ENCODE peak calls at places on chromosomes 12 and 14, in ten cellular contexts. X is NCI-H2081; G is mesenchymal stem cell; L is Caki2; Q is stimulated activated CD8-positive, alpha-beta memory T cell treated with anti-CD3 and anti-CD28 coated beads, Interleukin-7, amount 100 ng/mL, for 48 hours; V is effector memory CD8-positive, alpha-beta T cell; C is H54; T is glutamatergic neuron; F is heart left ventricle; J is cerebellar cortex. D is an unnamed sample.

GRCh38 chr12:48021485-48022179 is 17.4 kb upstream of the COL2A1 start:
- DNase-seq in X (peak), G (no peak), L (peak), Q (no peak), V (no peak), C (no peak), T (no peak), F (no peak), J (no peak), D (no peak)

GRCh38 chr12:38384816-38385491 is 68.4 kb downstream of the ALG10B start:
- DNase-seq in X (no peak), G (no peak), L (peak), Q (no peak), V (no peak), C (no peak), T (peak), F (peak), J (no peak), D (peak)

GRCh38 chr14:106459971-106460730 is 933.8 kb downstream of the TMEM121 start:
- DNase-seq in X (no peak), G (no peak), L (no peak), Q (peak), V (no peak), C (peak), T (no peak), F (no peak), J (no peak), D (no peak)

GRCh38 chr12:57397441-57397840 is 33.4 kb downstream of the R3HDM2 start:
- DNase-seq in X (no peak), G (no peak), L (no peak), Q (no peak), V (no peak), C (no peak), T (no peak), F (no peak), J (no peak), D (no peak)

GRCh38 chr12:89453579-89453978 is 71.0 kb downstream of the GALNT4 start:
- DNase-seq in X (no peak), G (peak), L (no peak), Q (no peak), V (no peak), C (no peak), T (no peak), F (no peak), J (no peak), D (no peak)

GRCh38 chr12:116910645-116911449 is at the start of gene FBXW8:
- DNase-seq in X (peak), G (peak), L (peak), Q (peak), V (peak), C (peak), T (peak), F (peak), J (peak), D (peak)

GRCh38 chr14:49424436-49425331 is 161.5 kb downstream of the RPS29 start:
- DNase-seq in X (no peak), G (peak), L (no peak), Q (no peak), V (no peak), C (no peak), T (no peak), F (no peak), J (no peak), D (no peak)

GRCh38 chr12:1875608-1876007 is 42.8 kb downstream of the CACNA2D4 start:
- DNase-seq in X (no peak), G (no peak), L (no peak), Q (no peak), V (no peak), C (no peak), T (no peak), F (no peak), J (no peak), D (no peak)

GRCh38 chr14:81831128-81831815 is 297.6 kb upstream of the SEL1L start:
- DNase-seq in X (no peak), G (no peak), L (no peak), Q (no peak), V (no peak), C (no peak), T (peak), F (peak), J (peak), D (no peak)

GRCh38 chr12:52862023-52862422 is 13.2 kb upstream of the KRT78 start:
- DNase-seq in X (no peak), G (no peak), L (no peak), Q (no peak), V (no peak), C (no peak), T (no peak), F (no peak), J (no peak), D (no peak)

GRCh38 chr12:88035907-88036289 is 6.7 kb upstream of the C12orf50 start:
- DNase-seq in X (no peak), G (no peak), L (no peak), Q (no peak), V (no peak), C (no peak), T (no peak), F (no peak), J (peak), D (peak)

GRCh38 chr12:109741286-109741969 is 27.8 kb downstream of the FAM222A start:
- DNase-seq in X (no peak), G (no peak), L (no peak), Q (no peak), V (no peak), C (no peak), T (peak), F (peak), J (no peak), D (no peak)

GRCh38 chr12:67650127-67650495 is 1.6 kb downstream of the DYRK2 start:
- DNase-seq in X (no peak), G (peak), L (peak), Q (no peak), V (no peak), C (peak), T (peak), F (peak), J (peak), D (no peak)

GRCh38 chr12:106288510-106289195 is 13.9 kb upstream of the TCP11L2 start:
- DNase-seq in X (no peak), G (peak), L (peak), Q (peak), V (no peak), C (peak), T (no peak), F (no peak), J (no peak), D (peak)

GRCh38 chr14:51996148-51996746 is 6.9 kb downstream of the RTRAF start:
- DNase-seq in X (peak), G (peak), L (peak), Q (no peak), V (peak), C (no peak), T (no peak), F (no peak), J (no peak), D (peak)

GRCh38 chr14:87049886-87050820 is 942.8 kb downstream of the GALC start:
- DNase-seq in X (peak), G (peak), L (peak), Q (no peak), V (no peak), C (peak), T (peak), F (no peak), J (no peak), D (peak)

GRCh38 chr12:110266381-110266909 is 14.6 kb upstream of the ATP2A2 start:
- DNase-seq in X (peak), G (no peak), L (no peak), Q (no peak), V (no peak), C (no peak), T (no peak), F (no peak), J (no peak), D (no peak)

GRCh38 chr12:19792028-19792427 is 352.7 kb downstream of the AEBP2 start:
- DNase-seq in X (no peak), G (no peak), L (no peak), Q (no peak), V (peak), C (no peak), T (no peak), F (no peak), J (no peak), D (no peak)